ENCODE peak calls at places on chromosome 1, in five cellular contexts. P is A549, H is AG04450, W is cardiac muscle cell, C is foreskin keratinocyte. X is an unnamed sample.

GRCh38 chr1:214967865-214968575 is 114.5 kb upstream of the KCNK2 start:
- DNase-seq in P (no peak), H (no peak), W (peak), C (no peak), X (no peak)

GRCh38 chr1:10629816-10630571 is 155.2 kb downstream of the PEX14 start:
- DNase-seq in P (no peak), H (no peak), W (no peak), C (no peak), X (peak)

GRCh38 chr1:218156602-218157001 is 128.5 kb upstream of the RRP15 start:
- DNase-seq in P (no peak), H (no peak), W (peak), C (no peak), X (peak)

GRCh38 chr1:45205000-45205909 is 1.1 kb downstream of the ZSWIM5 start:
- DNase-seq in P (peak), H (no peak), W (peak), C (no peak), X (peak)

GRCh38 chr1:223091928-223092327 is 51.1 kb downstream of the TLR5 start:
- DNase-seq in P (no peak), H (no peak), W (no peak), C (no peak), X (no peak)

GRCh38 chr1:117895482-117896114 is 33.8 kb downstream of the GDAP2 start:
- DNase-seq in P (peak), H (peak), W (peak), C (peak), X (no peak)

GRCh38 chr1:76006234-76006633 is 68.3 kb upstream of the ST6GALNAC3 start:
- DNase-seq in P (peak), H (peak), W (no peak), C (no peak), X (no peak)

GRCh38 chr1:1170891-1171550 is 2.7 kb upstream of the TTLL10 start:
- DNase-seq in P (no peak), H (no peak), W (no peak), C (no peak), X (no peak)

GRCh38 chr1:207052736-207053545 is at the start of gene PFKFB2:
- DNase-seq in P (peak), H (peak), W (peak), C (peak), X (peak)

GRCh38 chr1:8096105-8097011 is 70.2 kb upstream of the ERRFI1 start:
- DNase-seq in P (peak), H (no peak), W (no peak), C (peak), X (no peak)

GRCh38 chr1:177020861-177021589 is 143.5 kb downstream of the ASTN1 start:
- DNase-seq in P (no peak), H (no peak), W (no peak), C (no peak), X (no peak)

GRCh38 chr1:246492611-246493245 is 14.4 kb downstream of the SMYD3 start:
- DNase-seq in P (peak), H (peak), W (peak), C (no peak), X (peak)

GRCh38 chr1:32989160-32989894 is 24.7 kb upstream of the RNF19B start:
- DNase-seq in P (peak), H (peak), W (peak), C (peak), X (peak)

GRCh38 chr1:224432672-224433040 is 1.9 kb downstream of the WDR26 start:
- DNase-seq in P (no peak), H (no peak), W (peak), C (no peak), X (no peak)

GRCh38 chr1:17572264-17572985 is 32.9 kb downstream of the ARHGEF10L start:
- DNase-seq in P (no peak), H (no peak), W (no peak), C (no peak), X (no peak)

GRCh38 chr1:24636661-24637357 is 6.3 kb upstream of the SRRM1 start:
- DNase-seq in P (no peak), H (no peak), W (no peak), C (no peak), X (no peak)

GRCh38 chr1:199383791-199384190 is 643.7 kb upstream of the NR5A2 start:
- DNase-seq in P (no peak), H (no peak), W (no peak), C (no peak), X (no peak)

GRCh38 chr1:51048670-51049069 is 53.4 kb upstream of the C1orf185 start:
- DNase-seq in P (no peak), H (no peak), W (no peak), C (no peak), X (no peak)

GRCh38 chr1:226181996-226182714 is 4.4 kb downstream of the ACBD3 start:
- DNase-seq in P (peak), H (no peak), W (peak), C (no peak), X (peak)

GRCh38 chr1:243748706-243749283 is 101.2 kb downstream of the AKT3 start:
- DNase-seq in P (peak), H (peak), W (peak), C (no peak), X (no peak)

DNA sequence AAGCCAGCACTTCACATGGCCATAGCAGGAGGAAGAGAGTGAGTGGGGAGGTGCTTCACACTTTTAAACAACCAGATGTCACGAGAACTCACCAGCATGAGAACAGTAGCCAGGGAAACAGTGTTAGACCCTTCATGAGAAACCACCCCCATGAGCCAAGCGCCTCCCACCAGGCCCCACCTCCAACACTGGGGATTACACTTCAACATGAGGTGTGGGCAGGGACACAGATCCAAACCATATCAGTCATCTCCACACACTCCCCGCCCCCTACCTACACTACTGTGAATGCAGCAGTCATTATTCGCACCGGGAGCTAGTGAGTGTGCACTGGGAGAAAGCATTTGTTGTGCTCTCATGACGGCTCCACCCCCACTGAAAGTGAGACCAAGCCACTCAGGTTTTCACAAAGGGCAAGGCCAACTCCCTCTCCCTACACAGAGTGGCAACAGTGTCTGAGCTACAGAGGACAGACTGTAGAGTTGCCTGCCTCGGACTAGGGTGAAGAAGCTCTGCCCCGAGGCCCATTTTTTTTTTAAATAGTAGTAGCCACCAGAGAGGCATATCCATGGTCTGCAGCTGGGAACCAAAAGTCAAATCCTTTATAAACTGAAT is 125.6 kb downstream of the BARHL2 start:
- DNase-seq in P (no peak), H (no peak), W (no peak), C (no peak), X (no peak)
- H3K27ac ChIP-seq in P (no peak), H (no peak), W (no peak), C (no peak), X (no peak)

GRCh38 chr1:181651276-181651675 is 168.0 kb downstream of the CACNA1E start:
- DNase-seq in P (no peak), H (no peak), W (no peak), C (no peak), X (no peak)

GRCh38 chr1:181645171-181645570 is 161.9 kb downstream of the CACNA1E start:
- DNase-seq in P (no peak), H (no peak), W (no peak), C (no peak), X (no peak)

GRCh38 chr1:181646723-181647122 is 163.4 kb downstream of the CACNA1E start:
- DNase-seq in P (no peak), H (no peak), W (no peak), C (no peak), X (no peak)

GRCh38 chr1:181643631-181644030 is 160.3 kb downstream of the CACNA1E start:
- DNase-seq in P (no peak), H (no peak), W (no peak), C (no peak), X (no peak)

GRCh38 chr1:181647314-181648035 is 164.2 kb downstream of the CACNA1E start:
- DNase-seq in P (no peak), H (no peak), W (no peak), C (no peak), X (no peak)
- H3K27ac ChIP-seq in P (no peak), H (no peak), W (no peak), C (no peak), X (no peak)

GRCh38 chr1:173267453-173267945 is 60.4 kb upstream of the TNFSF4 start:
- DNase-seq in P (no peak), H (no peak), W (no peak), C (no peak), X (no peak)

GRCh38 chr1:173269490-173270230 is 62.5 kb upstream of the TNFSF4 start:
- DNase-seq in P (peak), H (peak), W (no peak), C (peak), X (no peak)

GRCh38 chr1:173268261-173268660 is 61.1 kb upstream of the TNFSF4 start:
- DNase-seq in P (no peak), H (no peak), W (no peak), C (no peak), X (no peak)

GRCh38 chr1:173270243-173270642 is 63.1 kb upstream of the TNFSF4 start:
- DNase-seq in P (no peak), H (no peak), W (no peak), C (no peak), X (no peak)

GRCh38 chr1:173268786-173269277 is 61.7 kb upstream of the TNFSF4 start:
- DNase-seq in P (no peak), H (no peak), W (no peak), C (no peak), X (no peak)
- H3K27ac ChIP-seq in P (peak), H (no peak), W (no peak), C (no peak), X (no peak)

DNA sequence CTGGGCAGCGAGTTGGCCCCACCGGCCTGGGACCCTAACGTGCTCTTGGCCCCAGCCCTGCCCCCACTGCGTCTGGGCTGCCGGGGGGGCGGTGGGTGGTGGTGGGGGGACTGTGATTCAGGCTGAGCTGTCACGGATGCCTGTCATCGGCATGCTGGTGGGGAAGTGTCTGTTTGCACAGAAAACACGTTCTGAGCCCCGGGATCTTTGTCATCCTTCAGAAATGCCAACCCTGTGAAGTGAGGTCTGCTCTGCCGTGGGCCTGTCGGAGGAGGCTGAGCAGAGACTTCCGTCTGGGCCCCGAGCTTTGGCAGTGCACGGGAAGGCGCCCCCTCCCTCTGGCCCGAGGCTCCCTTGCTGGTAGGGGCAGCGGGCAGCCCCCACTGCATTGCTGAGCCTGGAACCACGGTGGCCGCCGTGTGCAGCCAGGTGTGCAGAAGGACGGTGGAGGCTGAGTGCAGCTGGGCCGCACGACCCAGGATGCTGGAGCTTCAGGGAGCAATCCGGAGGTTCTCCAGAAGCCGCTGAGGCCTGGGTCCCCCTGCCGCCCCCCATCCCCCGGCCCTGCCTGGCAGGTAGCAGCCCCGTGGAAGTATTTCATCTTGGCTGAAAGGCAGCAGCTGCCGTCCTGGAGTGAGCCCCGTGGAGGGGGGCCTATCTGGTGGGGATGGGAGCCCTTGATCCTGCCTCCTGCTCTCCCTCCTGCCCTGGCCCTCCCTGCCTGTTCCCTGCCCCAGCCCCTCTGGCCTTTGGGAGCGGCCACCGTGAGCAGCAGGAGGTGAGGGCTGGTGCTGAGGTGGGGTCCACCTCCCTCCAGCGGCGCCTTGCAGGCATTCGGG is 24.1 kb upstream of the PLCH2 start:
- DNase-seq in P (peak), H (peak), W (no peak), C (peak), X (no peak)
- H3K27ac ChIP-seq in P (peak), H (peak), W (no peak), C (peak), X (no peak)

DNA sequence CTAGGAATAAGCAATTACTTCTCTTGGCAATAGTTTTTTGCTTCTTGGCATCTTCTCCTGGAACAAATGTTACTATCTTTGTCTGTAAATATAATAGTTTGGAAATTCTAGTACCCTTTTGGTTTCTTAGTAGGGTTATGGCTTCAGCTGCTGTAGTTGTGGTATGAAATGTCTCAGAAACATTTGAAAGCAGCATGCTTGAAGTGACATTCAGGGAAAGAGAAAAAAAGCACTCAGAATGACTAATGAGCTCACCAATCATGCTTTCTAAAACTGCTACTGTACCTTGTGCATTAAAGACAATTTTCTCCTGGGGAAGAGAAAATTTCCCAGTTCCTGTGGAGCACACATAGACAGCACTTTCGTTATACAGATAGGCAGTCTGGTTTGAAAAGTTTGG is 21.0 kb downstream of the NUP133 start:
- DNase-seq in P (no peak), H (no peak), W (no peak), C (no peak), X (no peak)
- H3K27ac ChIP-seq in P (no peak), H (no peak), W (no peak), C (no peak), X (no peak)

DNA sequence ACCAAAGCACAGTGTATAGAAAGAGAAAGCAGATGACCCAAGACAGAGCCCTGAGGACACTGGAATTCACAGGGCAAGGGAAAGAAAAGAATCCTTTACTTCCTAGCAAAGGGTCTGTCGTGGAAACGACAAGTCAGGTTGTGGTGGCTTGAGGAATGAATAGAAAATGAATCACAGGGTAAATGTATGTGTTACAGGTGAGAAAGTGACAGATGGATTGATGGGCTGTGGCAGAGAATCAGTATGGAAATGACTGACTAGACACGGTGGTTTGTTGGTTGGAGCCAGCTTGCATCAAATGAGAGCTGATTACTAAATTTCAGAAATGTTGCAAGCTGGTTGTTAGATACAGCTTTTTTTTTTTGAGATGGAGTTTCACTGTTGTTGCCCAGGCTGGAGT is 46.9 kb downstream of the PTP4A2 start:
- DNase-seq in P (no peak), H (no peak), W (no peak), C (peak), X (no peak)
- H3K27ac ChIP-seq in P (no peak), H (no peak), W (no peak), C (no peak), X (no peak)

DNA sequence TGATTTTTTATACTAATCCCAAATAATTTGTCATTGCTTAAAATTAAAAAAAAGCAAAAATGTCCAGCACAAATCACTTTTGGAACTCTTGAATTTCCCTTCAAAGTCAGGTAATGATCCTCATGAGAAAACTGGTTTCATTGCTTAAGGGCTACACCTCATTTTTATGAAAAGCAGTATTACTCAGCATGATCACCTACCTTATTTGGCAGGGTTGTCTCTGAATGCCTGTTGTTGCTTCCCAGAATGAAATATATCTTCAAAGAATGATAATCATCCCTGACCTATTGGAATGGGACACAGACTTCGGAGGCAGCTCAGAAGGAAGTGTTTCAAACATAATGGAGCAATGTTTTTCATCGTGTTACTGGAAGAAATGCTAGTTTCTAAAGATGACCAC is 29.6 kb downstream of the C1orf21 start:
- DNase-seq in P (no peak), H (no peak), W (no peak), C (peak), X (no peak)
- H3K27ac ChIP-seq in P (no peak), H (no peak), W (no peak), C (peak), X (no peak)